ENCODE peak calls at places on chromosomes 16 and 17, in five cellular contexts. One of them, this sample, is unnamed.

GRCh38 chr17:31722251-31723056 is 136.6 kb downstream of the COPRS start:
- DNase-seq in endothelial cell: no peak
- DNase-seq in hippocampal formation: no peak
- DNase-seq in heart left ventricle: no peak
- DNase-seq in amniotic stem cell: no peak
- DNase-seq in this sample: peak; percentile 42

GRCh38 chr17:81349397-81350319 is 45.6 kb upstream of the BAHCC1 start:
- DNase-seq in endothelial cell: no peak
- DNase-seq in hippocampal formation: no peak
- DNase-seq in heart left ventricle: no peak
- DNase-seq in amniotic stem cell: no peak
- DNase-seq in this sample: no peak

GRCh38 chr17:80103686-80104085 is 2.3 kb downstream of the GAA start:
- DNase-seq in endothelial cell: no peak
- DNase-seq in hippocampal formation: no peak
- DNase-seq in heart left ventricle: no peak
- DNase-seq in amniotic stem cell: no peak
- DNase-seq in this sample: no peak

GRCh38 chr17:50935201-50936124 is 69.3 kb upstream of the TOB1 start:
- DNase-seq in endothelial cell: no peak
- DNase-seq in hippocampal formation: peak; percentile 77
- DNase-seq in heart left ventricle: peak; percentile 75
- DNase-seq in amniotic stem cell: no peak
- DNase-seq in this sample: no peak

GRCh38 chr17:71899317-71899716 is 221.5 kb upstream of the SOX9 start:
- DNase-seq in endothelial cell: no peak
- DNase-seq in hippocampal formation: no peak
- DNase-seq in heart left ventricle: no peak
- DNase-seq in amniotic stem cell: no peak
- DNase-seq in this sample: peak; percentile 42

GRCh38 chr17:78683031-78683961 is 98.8 kb downstream of the CYTH1 start:
- DNase-seq in endothelial cell: no peak
- DNase-seq in hippocampal formation: no peak
- DNase-seq in heart left ventricle: no peak
- DNase-seq in amniotic stem cell: no peak
- DNase-seq in this sample: no peak

GRCh38 chr17:50881182-50881581 is 15.0 kb upstream of the TOB1 start:
- DNase-seq in endothelial cell: no peak
- DNase-seq in hippocampal formation: no peak
- DNase-seq in heart left ventricle: no peak
- DNase-seq in amniotic stem cell: no peak
- DNase-seq in this sample: no peak

GRCh38 chr16:76370344-76370743 is 93.1 kb downstream of the CNTNAP4 start:
- DNase-seq in endothelial cell: no peak
- DNase-seq in hippocampal formation: no peak
- DNase-seq in heart left ventricle: no peak
- DNase-seq in amniotic stem cell: no peak
- DNase-seq in this sample: no peak

GRCh38 chr16:86249631-86250030 is 260.7 kb upstream of the FOXF1 start:
- DNase-seq in endothelial cell: no peak
- DNase-seq in hippocampal formation: no peak
- DNase-seq in heart left ventricle: no peak
- DNase-seq in amniotic stem cell: no peak
- DNase-seq in this sample: no peak

GRCh38 chr16:86505899-86506864 is 4.1 kb upstream of the FOXF1 start:
- DNase-seq in endothelial cell: no peak
- DNase-seq in hippocampal formation: no peak
- DNase-seq in heart left ventricle: peak; percentile 19
- DNase-seq in amniotic stem cell: no peak
- DNase-seq in this sample: no peak

GRCh38 chr17:28270926-28271325 is 48.1 kb upstream of the TMEM97 start:
- DNase-seq in endothelial cell: no peak
- DNase-seq in hippocampal formation: no peak
- DNase-seq in heart left ventricle: no peak
- DNase-seq in amniotic stem cell: no peak
- DNase-seq in this sample: no peak

GRCh38 chr16:4945560-4946502 is 8.9 kb upstream of the PPL start:
- DNase-seq in endothelial cell: no peak
- DNase-seq in hippocampal formation: no peak
- DNase-seq in heart left ventricle: no peak
- DNase-seq in amniotic stem cell: no peak
- DNase-seq in this sample: no peak

GRCh38 chr16:71387045-71387871 is 28.7 kb downstream of the CALB2 start:
- DNase-seq in endothelial cell: no peak
- DNase-seq in hippocampal formation: no peak
- DNase-seq in heart left ventricle: no peak
- DNase-seq in amniotic stem cell: no peak
- DNase-seq in this sample: no peak

GRCh38 chr16:50096791-50097190 is 31.0 kb downstream of the HEATR3 start:
- DNase-seq in endothelial cell: no peak
- DNase-seq in hippocampal formation: no peak
- DNase-seq in heart left ventricle: no peak
- DNase-seq in amniotic stem cell: peak; percentile 34
- DNase-seq in this sample: peak; percentile 53

GRCh38 chr16:18839555-18839954 is 38.2 kb upstream of the ARL6IP1 start:
- DNase-seq in endothelial cell: no peak
- DNase-seq in hippocampal formation: no peak
- DNase-seq in heart left ventricle: no peak
- DNase-seq in amniotic stem cell: no peak
- DNase-seq in this sample: no peak

GRCh38 chr17:19004601-19005441 is at the start of gene FAM83G:
- DNase-seq in endothelial cell: peak; percentile 32
- DNase-seq in hippocampal formation: no peak
- DNase-seq in heart left ventricle: peak; percentile 78
- DNase-seq in amniotic stem cell: peak; percentile 39
- DNase-seq in this sample: peak; percentile 65

GRCh38 chr16:4184038-4184702 is 57.7 kb downstream of the SRL start:
- DNase-seq in endothelial cell: peak; percentile 10
- DNase-seq in hippocampal formation: no peak
- DNase-seq in heart left ventricle: peak; percentile 68
- DNase-seq in amniotic stem cell: no peak
- DNase-seq in this sample: no peak

GRCh38 chr17:17386143-17386800 is 83.1 kb downstream of the NT5M start:
- DNase-seq in endothelial cell: no peak
- DNase-seq in hippocampal formation: no peak
- DNase-seq in heart left ventricle: peak; percentile 69
- DNase-seq in amniotic stem cell: no peak
- DNase-seq in this sample: no peak

GRCh38 chr17:44924107-44924544 is 8.8 kb upstream of the GFAP start:
- DNase-seq in endothelial cell: no peak
- DNase-seq in hippocampal formation: no peak
- DNase-seq in heart left ventricle: no peak
- DNase-seq in amniotic stem cell: no peak
- DNase-seq in this sample: no peak

GRCh38 chr17:49015924-49016774 is 19.0 kb downstream of the IGF2BP1 start:
- DNase-seq in endothelial cell: no peak
- DNase-seq in hippocampal formation: no peak
- DNase-seq in heart left ventricle: no peak
- DNase-seq in amniotic stem cell: no peak
- DNase-seq in this sample: no peak

GRCh38 chr17:40316571-40317344 is 7.8 kb downstream of the RARA start:
- DNase-seq in endothelial cell: peak; percentile 75
- DNase-seq in hippocampal formation: no peak
- DNase-seq in heart left ventricle: peak; percentile 88
- DNase-seq in amniotic stem cell: no peak
- DNase-seq in this sample: peak; percentile 81

GRCh38 chr17:82267575-82268379 is 5.7 kb downstream of the CSNK1D start:
- DNase-seq in endothelial cell: no peak
- DNase-seq in hippocampal formation: peak; percentile 83
- DNase-seq in heart left ventricle: peak; percentile 95
- DNase-seq in amniotic stem cell: peak; percentile 88
- DNase-seq in this sample: peak; percentile 95

GRCh38 chr17:68613739-68614298 is 12.7 kb upstream of the FAM20A start:
- DNase-seq in endothelial cell: peak; percentile 70
- DNase-seq in hippocampal formation: peak; percentile 5
- DNase-seq in heart left ventricle: no peak
- DNase-seq in amniotic stem cell: no peak
- DNase-seq in this sample: peak; percentile 5

GRCh38 chr16:74611721-74612120 is 4.8 kb upstream of the GLG1 start:
- DNase-seq in endothelial cell: no peak
- DNase-seq in hippocampal formation: no peak
- DNase-seq in heart left ventricle: no peak
- DNase-seq in amniotic stem cell: no peak
- DNase-seq in this sample: peak; percentile 59

GRCh38 chr17:61338000-61338864 is 61.4 kb upstream of the TBX2 start:
- DNase-seq in endothelial cell: no peak
- DNase-seq in hippocampal formation: no peak
- DNase-seq in heart left ventricle: no peak
- DNase-seq in amniotic stem cell: peak; percentile 82
- DNase-seq in this sample: peak; percentile 84

GRCh38 chr17:82170412-82170961 is 42.2 kb downstream of the CCDC57 start:
- DNase-seq in endothelial cell: no peak
- DNase-seq in hippocampal formation: peak; percentile 4
- DNase-seq in heart left ventricle: peak; percentile 75
- DNase-seq in amniotic stem cell: no peak
- DNase-seq in this sample: no peak

GRCh38 chr17:80770881-80771611 is 220.6 kb upstream of the CHMP6 start:
- DNase-seq in endothelial cell: no peak
- DNase-seq in hippocampal formation: no peak
- DNase-seq in heart left ventricle: no peak
- DNase-seq in amniotic stem cell: no peak
- DNase-seq in this sample: no peak

GRCh38 chr17:81840826-81841778 is 6.3 kb upstream of the PPP1R27 start:
- DNase-seq in endothelial cell: no peak
- DNase-seq in hippocampal formation: no peak
- DNase-seq in heart left ventricle: no peak
- DNase-seq in amniotic stem cell: no peak
- DNase-seq in this sample: no peak

GRCh38 chr17:7356072-7356549 is 1.2 kb downstream of the TMEM95 start:
- DNase-seq in endothelial cell: peak; percentile 87
- DNase-seq in hippocampal formation: peak; percentile 69
- DNase-seq in heart left ventricle: peak; percentile 92
- DNase-seq in amniotic stem cell: no peak
- DNase-seq in this sample: peak; percentile 56

GRCh38 chr17:43556292-43556691 is 10.2 kb upstream of the ETV4 start:
- DNase-seq in endothelial cell: no peak
- DNase-seq in hippocampal formation: no peak
- DNase-seq in heart left ventricle: no peak
- DNase-seq in amniotic stem cell: no peak
- DNase-seq in this sample: no peak

GRCh38 chr16:12097523-12098428 is 121.2 kb downstream of the SNX29 start:
- DNase-seq in endothelial cell: no peak
- DNase-seq in hippocampal formation: peak; percentile 55
- DNase-seq in heart left ventricle: no peak
- DNase-seq in amniotic stem cell: no peak
- DNase-seq in this sample: peak; percentile 45

GRCh38 chr16:19689342-19689741 is 28.7 kb downstream of the KNOP1 start:
- DNase-seq in endothelial cell: no peak
- DNase-seq in hippocampal formation: no peak
- DNase-seq in heart left ventricle: no peak
- DNase-seq in amniotic stem cell: no peak
- DNase-seq in this sample: no peak

GRCh38 chr16:87740909-87741424 is 24.8 kb downstream of the KLHDC4 start:
- DNase-seq in endothelial cell: no peak
- DNase-seq in hippocampal formation: peak; percentile 75
- DNase-seq in heart left ventricle: no peak
- DNase-seq in amniotic stem cell: no peak
- DNase-seq in this sample: peak; percentile 79

This sample was measured in astrocyte of the spinal cord.